ENCODE peak calls at places on chromosomes 13 and 19, in nine cellular contexts. One of them, this sample, is unnamed. For H3K4me1, the result is how much of the 10 kb centered on the place peaks cover.

GRCh38 chr19:43782689-43783231 is 2.0 kb upstream of the KCNN4 start:
- DNase-seq in thoracic aorta: no peak
- DNase-seq in CD4-positive, CD25-positive, alpha-beta regulatory T cell: peak
- DNase-seq in heart right ventricle: no peak
- DNase-seq in upper lobe of right lung: no peak
- DNase-seq in pancreas: no peak
- DNase-seq in kidney: no peak
- DNase-seq in Karpas-422: no peak
- DNase-seq in psoas muscle: no peak
- DNase-seq in this sample: no peak

GRCh38 chr19:43534811-43535761 is 2.1 kb downstream of the ZNF575 start:
- DNase-seq in thoracic aorta: peak
- DNase-seq in CD4-positive, CD25-positive, alpha-beta regulatory T cell: peak
- DNase-seq in heart right ventricle: peak
- DNase-seq in upper lobe of right lung: peak
- DNase-seq in pancreas: peak
- DNase-seq in kidney: peak
- DNase-seq in Karpas-422: peak
- DNase-seq in psoas muscle: peak
- DNase-seq in this sample: peak

GRCh38 chr19:17048885-17049453 is 22.4 kb upstream of the CPAMD8 start:
- DNase-seq in thoracic aorta: no peak
- DNase-seq in CD4-positive, CD25-positive, alpha-beta regulatory T cell: no peak
- DNase-seq in heart right ventricle: no peak
- DNase-seq in upper lobe of right lung: no peak
- DNase-seq in pancreas: no peak
- DNase-seq in kidney: no peak
- DNase-seq in Karpas-422: no peak
- DNase-seq in psoas muscle: no peak
- DNase-seq in this sample: no peak

GRCh38 chr19:23917856-23918255 is 3.2 kb downstream of the ZNF726 start:
- DNase-seq in thoracic aorta: no peak
- DNase-seq in CD4-positive, CD25-positive, alpha-beta regulatory T cell: no peak
- DNase-seq in heart right ventricle: no peak
- DNase-seq in upper lobe of right lung: no peak
- DNase-seq in pancreas: no peak
- DNase-seq in kidney: no peak
- DNase-seq in Karpas-422: no peak
- DNase-seq in psoas muscle: no peak
- DNase-seq in this sample: no peak

GRCh38 chr19:4971816-4972495 is 3.0 kb downstream of the KDM4B start:
- DNase-seq in thoracic aorta: no peak
- DNase-seq in CD4-positive, CD25-positive, alpha-beta regulatory T cell: no peak
- DNase-seq in heart right ventricle: no peak
- DNase-seq in upper lobe of right lung: no peak
- DNase-seq in pancreas: no peak
- DNase-seq in kidney: no peak
- DNase-seq in Karpas-422: no peak
- DNase-seq in psoas muscle: no peak
- DNase-seq in this sample: no peak

GRCh38 chr19:19105365-19106060 is 32.8 kb downstream of the TMEM161A start:
- DNase-seq in thoracic aorta: no peak
- DNase-seq in CD4-positive, CD25-positive, alpha-beta regulatory T cell: peak
- DNase-seq in heart right ventricle: peak
- DNase-seq in upper lobe of right lung: no peak
- DNase-seq in pancreas: no peak
- DNase-seq in kidney: no peak
- DNase-seq in Karpas-422: peak
- DNase-seq in psoas muscle: no peak
- DNase-seq in this sample: no peak

GRCh38 chr19:46902402-46902766 is 41.6 kb downstream of the ARHGAP35 start:
- DNase-seq in thoracic aorta: no peak
- DNase-seq in CD4-positive, CD25-positive, alpha-beta regulatory T cell: no peak
- DNase-seq in heart right ventricle: no peak
- DNase-seq in upper lobe of right lung: no peak
- DNase-seq in pancreas: no peak
- DNase-seq in kidney: no peak
- DNase-seq in Karpas-422: no peak
- DNase-seq in psoas muscle: no peak
- DNase-seq in this sample: no peak

GRCh38 chr19:30120860-30121484 is 178.9 kb downstream of the URI1 start:
- DNase-seq in thoracic aorta: no peak
- DNase-seq in CD4-positive, CD25-positive, alpha-beta regulatory T cell: no peak
- DNase-seq in heart right ventricle: no peak
- DNase-seq in upper lobe of right lung: no peak
- DNase-seq in pancreas: no peak
- DNase-seq in kidney: no peak
- DNase-seq in Karpas-422: no peak
- DNase-seq in psoas muscle: no peak
- DNase-seq in this sample: no peak

GRCh38 chr13:102977471-102977870 is 88.7 kb downstream of the SLC10A2 start:
- DNase-seq in thoracic aorta: no peak
- DNase-seq in CD4-positive, CD25-positive, alpha-beta regulatory T cell: no peak
- DNase-seq in heart right ventricle: no peak
- DNase-seq in upper lobe of right lung: no peak
- DNase-seq in pancreas: no peak
- DNase-seq in kidney: no peak
- DNase-seq in Karpas-422: no peak
- DNase-seq in psoas muscle: no peak
- DNase-seq in this sample: no peak

GRCh38 chr19:40690050-40690698 is at the start of gene NUMBL:
- DNase-seq in thoracic aorta: no peak
- DNase-seq in CD4-positive, CD25-positive, alpha-beta regulatory T cell: no peak
- DNase-seq in heart right ventricle: no peak
- DNase-seq in upper lobe of right lung: no peak
- DNase-seq in pancreas: no peak
- DNase-seq in kidney: no peak
- DNase-seq in Karpas-422: no peak
- DNase-seq in psoas muscle: no peak
- DNase-seq in this sample: no peak

GRCh38 chr19:16608290-16608704 is 19.7 kb downstream of the MED26 start:
- DNase-seq in thoracic aorta: peak
- DNase-seq in CD4-positive, CD25-positive, alpha-beta regulatory T cell: no peak
- DNase-seq in heart right ventricle: no peak
- DNase-seq in upper lobe of right lung: no peak
- DNase-seq in pancreas: no peak
- DNase-seq in kidney: no peak
- DNase-seq in Karpas-422: peak
- DNase-seq in psoas muscle: peak
- DNase-seq in this sample: no peak

GRCh38 chr13:46469064-46469463 is 82.0 kb upstream of the RUBCNL start:
- DNase-seq in thoracic aorta: no peak
- DNase-seq in CD4-positive, CD25-positive, alpha-beta regulatory T cell: no peak
- DNase-seq in heart right ventricle: no peak
- DNase-seq in upper lobe of right lung: no peak
- DNase-seq in pancreas: no peak
- DNase-seq in kidney: no peak
- DNase-seq in Karpas-422: no peak
- DNase-seq in psoas muscle: no peak
- DNase-seq in this sample: no peak

GRCh38 chr13:23443878-23444277 is 10.4 kb upstream of the SACS start:
- DNase-seq in thoracic aorta: no peak
- DNase-seq in CD4-positive, CD25-positive, alpha-beta regulatory T cell: no peak
- DNase-seq in heart right ventricle: no peak
- DNase-seq in upper lobe of right lung: no peak
- DNase-seq in pancreas: no peak
- DNase-seq in kidney: no peak
- DNase-seq in Karpas-422: no peak
- DNase-seq in psoas muscle: no peak
- DNase-seq in this sample: no peak

DNA sequence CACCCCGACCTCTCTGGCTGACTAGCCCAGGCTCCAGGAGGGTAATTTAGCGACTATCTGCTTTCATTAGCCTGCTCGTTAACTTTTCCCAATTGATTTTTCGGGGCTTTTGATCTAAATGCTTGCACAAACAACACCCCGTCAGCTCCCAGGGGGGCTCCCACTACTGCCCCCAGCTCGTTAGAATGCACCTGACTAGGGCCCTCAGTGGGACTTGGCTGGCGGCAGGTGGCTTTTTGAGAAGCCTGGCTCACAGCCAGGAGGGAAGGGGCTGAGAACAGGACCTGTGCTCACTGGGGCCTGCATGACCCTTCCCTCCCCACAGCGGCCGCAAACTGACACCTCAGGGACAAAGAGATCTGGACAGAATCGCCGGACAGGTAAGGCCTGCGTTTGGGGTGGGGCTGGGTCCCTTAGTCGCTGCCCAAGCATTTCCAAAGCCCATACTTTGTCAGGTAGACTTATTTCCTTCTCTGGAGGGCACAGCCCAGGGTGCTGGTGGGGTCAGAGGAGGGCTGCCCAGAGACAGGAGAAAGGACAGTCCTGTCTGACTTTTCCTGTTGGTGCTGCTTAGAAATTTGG is 7.6 kb upstream of the CD79A start:
- DNase-seq in thoracic aorta: no peak
- DNase-seq in CD4-positive, CD25-positive, alpha-beta regulatory T cell: no peak
- DNase-seq in heart right ventricle: no peak
- DNase-seq in upper lobe of right lung: no peak
- DNase-seq in pancreas: peak
- DNase-seq in kidney: peak
- DNase-seq in Karpas-422: no peak
- DNase-seq in psoas muscle: peak
- DNase-seq in this sample: no peak
- H3K4me1 ChIP-seq in thoracic aorta: under half
- H3K4me1 ChIP-seq in CD4-positive, CD25-positive, alpha-beta regulatory T cell: half or more
- H3K4me1 ChIP-seq in heart right ventricle: under half
- H3K4me1 ChIP-seq in upper lobe of right lung: half or more
- H3K4me1 ChIP-seq in pancreas: under half
- H3K4me1 ChIP-seq in kidney: under half
- H3K4me1 ChIP-seq in Karpas-422: under half
- H3K4me1 ChIP-seq in psoas muscle: under half
- H3K4me1 ChIP-seq in this sample: half or more

GRCh38 chr19:14576363-14576762 is 4.5 kb upstream of the NDUFB7 start:
- DNase-seq in thoracic aorta: no peak
- DNase-seq in CD4-positive, CD25-positive, alpha-beta regulatory T cell: no peak
- DNase-seq in heart right ventricle: no peak
- DNase-seq in upper lobe of right lung: no peak
- DNase-seq in pancreas: no peak
- DNase-seq in kidney: no peak
- DNase-seq in Karpas-422: peak
- DNase-seq in psoas muscle: no peak
- DNase-seq in this sample: no peak

GRCh38 chr19:14577264-14577663 is 5.4 kb upstream of the NDUFB7 start:
- DNase-seq in thoracic aorta: no peak
- DNase-seq in CD4-positive, CD25-positive, alpha-beta regulatory T cell: no peak
- DNase-seq in heart right ventricle: no peak
- DNase-seq in upper lobe of right lung: no peak
- DNase-seq in pancreas: peak
- DNase-seq in kidney: no peak
- DNase-seq in Karpas-422: peak
- DNase-seq in psoas muscle: no peak
- DNase-seq in this sample: no peak

GRCh38 chr19:14580623-14581237 is 2.2 kb upstream of the CLEC17A start:
- DNase-seq in thoracic aorta: no peak
- DNase-seq in CD4-positive, CD25-positive, alpha-beta regulatory T cell: no peak
- DNase-seq in heart right ventricle: no peak
- DNase-seq in upper lobe of right lung: no peak
- DNase-seq in pancreas: no peak
- DNase-seq in kidney: no peak
- DNase-seq in Karpas-422: peak
- DNase-seq in psoas muscle: no peak
- DNase-seq in this sample: no peak

GRCh38 chr19:14575428-14575980 is 3.6 kb upstream of the NDUFB7 start:
- DNase-seq in thoracic aorta: no peak
- DNase-seq in CD4-positive, CD25-positive, alpha-beta regulatory T cell: no peak
- DNase-seq in heart right ventricle: no peak
- DNase-seq in upper lobe of right lung: no peak
- DNase-seq in pancreas: no peak
- DNase-seq in kidney: no peak
- DNase-seq in Karpas-422: no peak
- DNase-seq in psoas muscle: peak
- DNase-seq in this sample: no peak

DNA sequence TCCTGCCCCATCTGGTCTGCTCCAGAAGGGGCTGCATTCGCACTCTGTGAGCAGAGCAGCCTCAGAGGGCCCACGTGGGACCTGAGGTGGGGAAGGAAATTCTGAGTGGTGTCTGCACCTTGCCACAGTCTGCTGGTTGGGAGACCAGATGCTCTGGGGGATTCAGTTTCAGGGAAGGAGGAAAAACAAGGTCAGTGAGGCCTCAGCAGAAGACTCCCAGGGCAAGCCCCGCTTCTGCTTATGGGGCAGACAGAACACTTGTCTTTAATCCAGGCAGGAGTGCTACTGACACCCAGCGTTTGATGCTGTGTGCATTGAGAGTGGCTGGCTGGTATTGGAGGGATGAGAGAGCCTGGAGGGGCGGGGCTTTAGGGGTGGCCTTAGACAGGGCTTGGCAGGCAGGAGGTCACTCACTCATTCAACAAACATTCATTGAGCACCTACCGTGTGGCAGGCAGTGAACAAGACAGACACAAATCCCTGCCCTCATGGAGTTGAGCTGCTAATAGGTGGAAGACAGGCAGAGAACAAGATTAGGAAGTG is 4.9 kb upstream of the CLEC17A start:
- DNase-seq in thoracic aorta: no peak
- DNase-seq in CD4-positive, CD25-positive, alpha-beta regulatory T cell: no peak
- DNase-seq in heart right ventricle: no peak
- DNase-seq in upper lobe of right lung: no peak
- DNase-seq in pancreas: peak
- DNase-seq in kidney: peak
- DNase-seq in Karpas-422: peak
- DNase-seq in psoas muscle: no peak
- DNase-seq in this sample: no peak
- H3K4me3 ChIP-seq in thoracic aorta: no peak
- H3K4me3 ChIP-seq in CD4-positive, CD25-positive, alpha-beta regulatory T cell: no peak
- H3K4me3 ChIP-seq in heart right ventricle: no peak
- H3K4me3 ChIP-seq in upper lobe of right lung: no peak
- H3K4me3 ChIP-seq in pancreas: no peak
- H3K4me3 ChIP-seq in kidney: no peak
- H3K4me3 ChIP-seq in Karpas-422: no peak
- H3K4me3 ChIP-seq in psoas muscle: no peak
- H3K4me3 ChIP-seq in this sample: no peak

GRCh38 chr13:44272692-44273091 is 100.9 kb upstream of the SERP2 start:
- DNase-seq in thoracic aorta: no peak
- DNase-seq in CD4-positive, CD25-positive, alpha-beta regulatory T cell: no peak
- DNase-seq in heart right ventricle: no peak
- DNase-seq in upper lobe of right lung: no peak
- DNase-seq in pancreas: no peak
- DNase-seq in kidney: no peak
- DNase-seq in Karpas-422: no peak
- DNase-seq in psoas muscle: no peak
- DNase-seq in this sample: no peak
- H3K4me1 ChIP-seq in thoracic aorta: half or more
- H3K4me1 ChIP-seq in CD4-positive, CD25-positive, alpha-beta regulatory T cell: under half
- H3K4me1 ChIP-seq in heart right ventricle: under half
- H3K4me1 ChIP-seq in upper lobe of right lung: under half
- H3K4me1 ChIP-seq in pancreas: under half
- H3K4me1 ChIP-seq in kidney: under half
- H3K4me1 ChIP-seq in Karpas-422: under half
- H3K4me1 ChIP-seq in psoas muscle: under half
- H3K4me1 ChIP-seq in this sample: under half

DNA sequence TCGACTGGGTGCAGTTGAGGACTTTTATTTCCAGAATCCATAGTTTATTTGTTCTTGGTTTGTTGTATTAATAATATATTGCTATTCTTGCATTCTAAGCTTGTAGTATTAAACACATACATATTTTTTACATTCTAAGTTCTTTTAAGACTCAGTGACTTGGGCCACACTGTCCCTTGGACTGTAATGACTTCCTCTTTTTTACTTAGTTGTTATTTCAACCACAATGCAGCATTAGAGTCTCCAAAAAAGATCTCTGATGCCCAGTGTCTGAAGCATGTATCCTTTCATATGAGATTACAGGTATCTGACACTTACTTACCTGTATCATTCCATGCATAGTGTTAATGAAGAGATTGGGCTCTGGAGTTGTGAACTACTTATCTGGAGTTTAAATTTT is 864.9 kb upstream of the PCDH20 start:
- DNase-seq in thoracic aorta: no peak
- DNase-seq in CD4-positive, CD25-positive, alpha-beta regulatory T cell: no peak
- DNase-seq in heart right ventricle: no peak
- DNase-seq in upper lobe of right lung: no peak
- DNase-seq in pancreas: no peak
- DNase-seq in kidney: no peak
- DNase-seq in Karpas-422: peak
- DNase-seq in psoas muscle: no peak
- DNase-seq in this sample: no peak
- H3K4me3 ChIP-seq in thoracic aorta: no peak
- H3K4me3 ChIP-seq in CD4-positive, CD25-positive, alpha-beta regulatory T cell: no peak
- H3K4me3 ChIP-seq in heart right ventricle: no peak
- H3K4me3 ChIP-seq in upper lobe of right lung: no peak
- H3K4me3 ChIP-seq in pancreas: no peak
- H3K4me3 ChIP-seq in kidney: no peak
- H3K4me3 ChIP-seq in Karpas-422: no peak
- H3K4me3 ChIP-seq in psoas muscle: no peak
- H3K4me3 ChIP-seq in this sample: no peak